ENCODE peak calls at places on chromosomes 3 and 15, in seven cellular contexts. One of them, this sample, is unnamed.

GRCh38 chr15:92578096-92578835 is 77.3 kb downstream of the FAM174B start:
- DNase-seq in mammary epithelial cell: no peak
- DNase-seq in trophoblast cell: no peak
- DNase-seq in neural progenitor cell: no peak
- DNase-seq in kidney: no peak
- DNase-seq in colonic mucosa: peak; percentile 13
- DNase-seq in body of pancreas: no peak
- DNase-seq in this sample: no peak

GRCh38 chr3:7074217-7074616 is 213.3 kb downstream of the GRM7 start:
- DNase-seq in mammary epithelial cell: no peak
- DNase-seq in trophoblast cell: no peak
- DNase-seq in neural progenitor cell: no peak
- DNase-seq in kidney: no peak
- DNase-seq in colonic mucosa: no peak
- DNase-seq in body of pancreas: no peak
- DNase-seq in this sample: no peak

GRCh38 chr3:129663045-129663446 is 56.6 kb upstream of the PLXND1 start:
- DNase-seq in mammary epithelial cell: peak; percentile 91
- DNase-seq in trophoblast cell: peak; percentile 96
- DNase-seq in neural progenitor cell: peak; percentile 11
- DNase-seq in kidney: no peak
- DNase-seq in colonic mucosa: no peak
- DNase-seq in body of pancreas: peak; percentile 23
- DNase-seq in this sample: no peak

GRCh38 chr15:65214010-65214409 is 2.7 kb upstream of the CILP start:
- DNase-seq in mammary epithelial cell: no peak
- DNase-seq in trophoblast cell: no peak
- DNase-seq in neural progenitor cell: no peak
- DNase-seq in kidney: no peak
- DNase-seq in colonic mucosa: no peak
- DNase-seq in body of pancreas: no peak
- DNase-seq in this sample: no peak

GRCh38 chr15:65906396-65906795 is 37.1 kb downstream of the RAB11A start:
- DNase-seq in mammary epithelial cell: peak; percentile 56
- DNase-seq in trophoblast cell: peak; percentile 63
- DNase-seq in neural progenitor cell: no peak
- DNase-seq in kidney: no peak
- DNase-seq in colonic mucosa: no peak
- DNase-seq in body of pancreas: no peak
- DNase-seq in this sample: no peak

GRCh38 chr3:132654190-132654589 is 5.4 kb downstream of the ACAD11 start:
- DNase-seq in mammary epithelial cell: no peak
- DNase-seq in trophoblast cell: no peak
- DNase-seq in neural progenitor cell: no peak
- DNase-seq in kidney: no peak
- DNase-seq in colonic mucosa: no peak
- DNase-seq in body of pancreas: no peak
- DNase-seq in this sample: no peak

GRCh38 chr3:46926871-46927717 is 49.5 kb downstream of the CCDC12 start:
- DNase-seq in mammary epithelial cell: no peak
- DNase-seq in trophoblast cell: no peak
- DNase-seq in neural progenitor cell: no peak
- DNase-seq in kidney: peak; percentile 76
- DNase-seq in colonic mucosa: peak; percentile 42
- DNase-seq in body of pancreas: peak; percentile 27
- DNase-seq in this sample: no peak

GRCh38 chr3:111324142-111324541 is 217.9 kb upstream of the CD96 start:
- DNase-seq in mammary epithelial cell: no peak
- DNase-seq in trophoblast cell: no peak
- DNase-seq in neural progenitor cell: no peak
- DNase-seq in kidney: no peak
- DNase-seq in colonic mucosa: no peak
- DNase-seq in body of pancreas: no peak
- DNase-seq in this sample: no peak

GRCh38 chr3:101216710-101217457 is 103.5 kb downstream of the IMPG2 start:
- DNase-seq in mammary epithelial cell: peak; percentile 48
- DNase-seq in trophoblast cell: no peak
- DNase-seq in neural progenitor cell: no peak
- DNase-seq in kidney: peak; percentile 51
- DNase-seq in colonic mucosa: no peak
- DNase-seq in body of pancreas: peak; percentile 5
- DNase-seq in this sample: no peak

GRCh38 chr15:79129235-79129634 is 38.7 kb upstream of the RASGRF1 start:
- DNase-seq in mammary epithelial cell: no peak
- DNase-seq in trophoblast cell: no peak
- DNase-seq in neural progenitor cell: no peak
- DNase-seq in kidney: no peak
- DNase-seq in colonic mucosa: no peak
- DNase-seq in body of pancreas: no peak
- DNase-seq in this sample: no peak

GRCh38 chr3:36032180-36032895 is 348.0 kb upstream of the STAC start:
- DNase-seq in mammary epithelial cell: no peak
- DNase-seq in trophoblast cell: no peak
- DNase-seq in neural progenitor cell: no peak
- DNase-seq in kidney: no peak
- DNase-seq in colonic mucosa: no peak
- DNase-seq in body of pancreas: no peak
- DNase-seq in this sample: no peak

GRCh38 chr3:192831111-192831644 is 86.5 kb downstream of the MB21D2 start:
- DNase-seq in mammary epithelial cell: peak; percentile 60
- DNase-seq in trophoblast cell: no peak
- DNase-seq in neural progenitor cell: no peak
- DNase-seq in kidney: no peak
- DNase-seq in colonic mucosa: no peak
- DNase-seq in body of pancreas: no peak
- DNase-seq in this sample: no peak

GRCh38 chr3:114389156-114389555 is 95.3 kb downstream of the TIGIT start:
- DNase-seq in mammary epithelial cell: no peak
- DNase-seq in trophoblast cell: no peak
- DNase-seq in neural progenitor cell: no peak
- DNase-seq in kidney: no peak
- DNase-seq in colonic mucosa: no peak
- DNase-seq in body of pancreas: no peak
- DNase-seq in this sample: no peak

GRCh38 chr15:77798847-77799246 is 166.1 kb upstream of the LINGO1 start:
- DNase-seq in mammary epithelial cell: no peak
- DNase-seq in trophoblast cell: no peak
- DNase-seq in neural progenitor cell: no peak
- DNase-seq in kidney: no peak
- DNase-seq in colonic mucosa: no peak
- DNase-seq in body of pancreas: no peak
- DNase-seq in this sample: no peak

GRCh38 chr3:177589921-177590336 is 392.6 kb upstream of the TBL1XR1 start:
- DNase-seq in mammary epithelial cell: peak; percentile 99
- DNase-seq in trophoblast cell: no peak
- DNase-seq in neural progenitor cell: peak; percentile 80
- DNase-seq in kidney: no peak
- DNase-seq in colonic mucosa: no peak
- DNase-seq in body of pancreas: peak; percentile 56
- DNase-seq in this sample: peak; percentile 77

GRCh38 chr3:124559650-124560405 is 170.4 kb upstream of the UMPS start:
- DNase-seq in mammary epithelial cell: peak; percentile 64
- DNase-seq in trophoblast cell: peak; percentile 64
- DNase-seq in neural progenitor cell: peak; percentile 88
- DNase-seq in kidney: no peak
- DNase-seq in colonic mucosa: peak; percentile 85
- DNase-seq in body of pancreas: peak; percentile 81
- DNase-seq in this sample: peak; percentile 85

GRCh38 chr15:45612790-45613415 is 21.9 kb upstream of the SQOR start:
- DNase-seq in mammary epithelial cell: no peak
- DNase-seq in trophoblast cell: no peak
- DNase-seq in neural progenitor cell: no peak
- DNase-seq in kidney: no peak
- DNase-seq in colonic mucosa: no peak
- DNase-seq in body of pancreas: no peak
- DNase-seq in this sample: no peak

GRCh38 chr15:95051881-95052280 is 820.5 kb downstream of the MCTP2 start:
- DNase-seq in mammary epithelial cell: no peak
- DNase-seq in trophoblast cell: no peak
- DNase-seq in neural progenitor cell: no peak
- DNase-seq in kidney: no peak
- DNase-seq in colonic mucosa: no peak
- DNase-seq in body of pancreas: no peak
- DNase-seq in this sample: no peak

GRCh38 chr3:46677096-46677702 is 16.3 kb downstream of the ALS2CL start:
- DNase-seq in mammary epithelial cell: no peak
- DNase-seq in trophoblast cell: no peak
- DNase-seq in neural progenitor cell: no peak
- DNase-seq in kidney: peak; percentile 93
- DNase-seq in colonic mucosa: no peak
- DNase-seq in body of pancreas: peak; percentile 59
- DNase-seq in this sample: no peak

GRCh38 chr3:51681453-51681852 is 10.4 kb downstream of the TEX264 start:
- DNase-seq in mammary epithelial cell: peak; percentile 67
- DNase-seq in trophoblast cell: no peak
- DNase-seq in neural progenitor cell: no peak
- DNase-seq in kidney: peak; percentile 76
- DNase-seq in colonic mucosa: peak; percentile 80
- DNase-seq in body of pancreas: peak; percentile 31
- DNase-seq in this sample: no peak

GRCh38 chr15:99703603-99704443 is 29.4 kb downstream of the LYSMD4 start:
- DNase-seq in mammary epithelial cell: peak; percentile 83
- DNase-seq in trophoblast cell: peak; percentile 52
- DNase-seq in neural progenitor cell: peak; percentile 16
- DNase-seq in kidney: no peak
- DNase-seq in colonic mucosa: no peak
- DNase-seq in body of pancreas: peak; percentile 75
- DNase-seq in this sample: no peak

GRCh38 chr3:13032206-13032605 is 41.0 kb downstream of the IQSEC1 start:
- DNase-seq in mammary epithelial cell: no peak
- DNase-seq in trophoblast cell: no peak
- DNase-seq in neural progenitor cell: no peak
- DNase-seq in kidney: peak; percentile 65
- DNase-seq in colonic mucosa: no peak
- DNase-seq in body of pancreas: no peak
- DNase-seq in this sample: no peak

GRCh38 chr3:66255865-66256264 is 35.1 kb downstream of the SLC25A26 start:
- DNase-seq in mammary epithelial cell: no peak
- DNase-seq in trophoblast cell: no peak
- DNase-seq in neural progenitor cell: no peak
- DNase-seq in kidney: no peak
- DNase-seq in colonic mucosa: no peak
- DNase-seq in body of pancreas: no peak
- DNase-seq in this sample: no peak

GRCh38 chr3:37904614-37905047 is 43.0 kb downstream of the CTDSPL start:
- DNase-seq in mammary epithelial cell: peak; percentile 10
- DNase-seq in trophoblast cell: no peak
- DNase-seq in neural progenitor cell: peak; percentile 39
- DNase-seq in kidney: no peak
- DNase-seq in colonic mucosa: no peak
- DNase-seq in body of pancreas: no peak
- DNase-seq in this sample: no peak

GRCh38 chr15:92288755-92289154 is 104.9 kb upstream of the ST8SIA2 start:
- DNase-seq in mammary epithelial cell: no peak
- DNase-seq in trophoblast cell: no peak
- DNase-seq in neural progenitor cell: no peak
- DNase-seq in kidney: no peak
- DNase-seq in colonic mucosa: no peak
- DNase-seq in body of pancreas: no peak
- DNase-seq in this sample: no peak

GRCh38 chr15:24856397-24857093 is 98.2 kb upstream of the SNRPN start:
- DNase-seq in mammary epithelial cell: no peak
- DNase-seq in trophoblast cell: no peak
- DNase-seq in neural progenitor cell: peak; percentile 96
- DNase-seq in kidney: no peak
- DNase-seq in colonic mucosa: no peak
- DNase-seq in body of pancreas: no peak
- DNase-seq in this sample: no peak

GRCh38 chr3:54557538-54558419 is 370.1 kb downstream of the LRTM1 start:
- DNase-seq in mammary epithelial cell: peak; percentile 88
- DNase-seq in trophoblast cell: no peak
- DNase-seq in neural progenitor cell: no peak
- DNase-seq in kidney: no peak
- DNase-seq in colonic mucosa: no peak
- DNase-seq in body of pancreas: no peak
- DNase-seq in this sample: peak; percentile 95
- H3K4me1 ChIP-seq in mammary epithelial cell: peaks cover 23% of the 10 kb centered on the region
- H3K4me1 ChIP-seq in trophoblast cell: peaks cover 2% of the 10 kb centered on the region
- H3K4me1 ChIP-seq in neural progenitor cell: peaks cover 5% of the 10 kb centered on the region
- H3K4me1 ChIP-seq in kidney: no peaks in the 10 kb centered on the region
- H3K4me1 ChIP-seq in colonic mucosa: no peaks in the 10 kb centered on the region
- H3K4me1 ChIP-seq in body of pancreas: no peaks in the 10 kb centered on the region
- H3K4me1 ChIP-seq in this sample: peaks cover 26% of the 10 kb centered on the region

DNA sequence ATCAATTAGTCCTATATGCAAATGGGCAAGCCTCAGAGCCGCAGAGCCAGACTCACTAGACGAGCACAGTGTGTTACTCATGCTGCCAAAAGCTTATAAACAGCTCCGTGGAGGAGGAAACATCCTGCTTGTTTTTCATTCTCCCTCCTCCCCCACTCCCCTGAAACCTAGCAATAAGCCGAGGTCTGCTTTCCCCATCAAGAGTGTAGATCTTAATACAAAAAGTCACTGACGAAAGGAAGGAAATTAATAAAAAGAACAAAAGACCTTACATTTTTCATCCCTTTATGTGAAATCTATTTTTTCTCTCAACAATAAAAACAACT is 88.5 kb downstream of the XXYLT1 start:
- DNase-seq in mammary epithelial cell: no peak
- DNase-seq in trophoblast cell: no peak
- DNase-seq in neural progenitor cell: no peak
- DNase-seq in kidney: no peak
- DNase-seq in colonic mucosa: no peak
- DNase-seq in body of pancreas: no peak
- DNase-seq in this sample: no peak
- H3K4me1 ChIP-seq in mammary epithelial cell: peaks cover 20% of the 10 kb centered on the region
- H3K4me1 ChIP-seq in trophoblast cell: peaks cover 24% of the 10 kb centered on the region
- H3K4me1 ChIP-seq in neural progenitor cell: peaks cover 18% of the 10 kb centered on the region
- H3K4me1 ChIP-seq in kidney: peaks cover 12% of the 10 kb centered on the region
- H3K4me1 ChIP-seq in colonic mucosa: no peaks in the 10 kb centered on the region
- H3K4me1 ChIP-seq in body of pancreas: no peaks in the 10 kb centered on the region
- H3K4me1 ChIP-seq in this sample: peaks cover 2% of the 10 kb centered on the region

GRCh38 chr15:58462547-58462946 is 30.8 kb downstream of the LIPC start:
- DNase-seq in mammary epithelial cell: peak; percentile 74
- DNase-seq in trophoblast cell: peak; percentile 41
- DNase-seq in neural progenitor cell: peak; percentile 12
- DNase-seq in kidney: peak; percentile 83
- DNase-seq in colonic mucosa: peak; percentile 81
- DNase-seq in body of pancreas: no peak
- DNase-seq in this sample: no peak
- H3K4me1 ChIP-seq in mammary epithelial cell: peaks cover 30% of the 10 kb centered on the region
- H3K4me1 ChIP-seq in trophoblast cell: peaks cover 7% of the 10 kb centered on the region
- H3K4me1 ChIP-seq in neural progenitor cell: no peaks in the 10 kb centered on the region
- H3K4me1 ChIP-seq in kidney: peaks cover 31% of the 10 kb centered on the region
- H3K4me1 ChIP-seq in colonic mucosa: peaks cover 7% of the 10 kb centered on the region
- H3K4me1 ChIP-seq in body of pancreas: peaks cover 16% of the 10 kb centered on the region
- H3K4me1 ChIP-seq in this sample: no peaks in the 10 kb centered on the region

DNA sequence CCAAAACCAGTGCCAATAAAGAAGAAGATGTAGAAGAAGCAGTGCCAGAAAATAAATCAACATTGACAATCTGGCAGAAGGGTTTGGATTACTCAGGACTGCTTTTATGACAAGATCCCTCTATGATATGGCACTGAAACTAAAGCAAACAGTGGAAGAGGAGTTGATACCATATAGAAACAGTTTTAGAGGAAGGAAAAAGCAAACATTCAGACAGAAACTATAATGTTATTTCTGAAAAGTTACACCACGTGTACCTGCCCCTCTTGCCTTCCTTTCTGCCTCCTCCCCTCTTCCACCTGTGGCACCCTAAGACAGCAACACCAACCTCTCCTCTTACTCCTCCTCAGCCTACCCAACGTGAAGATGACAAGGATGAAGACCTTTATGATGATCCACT is 63.0 kb downstream of the SFMBT1 start:
- DNase-seq in mammary epithelial cell: no peak
- DNase-seq in trophoblast cell: no peak
- DNase-seq in neural progenitor cell: no peak
- DNase-seq in kidney: no peak
- DNase-seq in colonic mucosa: no peak
- DNase-seq in body of pancreas: no peak
- DNase-seq in this sample: no peak
- H3K4me1 ChIP-seq in mammary epithelial cell: no peaks in the 10 kb centered on the region
- H3K4me1 ChIP-seq in trophoblast cell: peaks cover 2% of the 10 kb centered on the region
- H3K4me1 ChIP-seq in neural progenitor cell: no peaks in the 10 kb centered on the region
- H3K4me1 ChIP-seq in kidney: no peaks in the 10 kb centered on the region
- H3K4me1 ChIP-seq in colonic mucosa: no peaks in the 10 kb centered on the region
- H3K4me1 ChIP-seq in body of pancreas: peaks cover 17% of the 10 kb centered on the region
- H3K4me1 ChIP-seq in this sample: no peaks in the 10 kb centered on the region

This sample was measured in HAP-1.